ENCODE peak calls at places on chromosomes 5 and 9, in six cellular contexts. S is NCI-H774; U is naive thymus-derived CD8-positive, alpha-beta T cell; Z is T-cell; N is LoVo; P is CD4-positive, CD25-positive, alpha-beta regulatory T cell. D is an unnamed sample.

GRCh38 chr9:91825422-91825821 is 124.6 kb downstream of the ROR2 start:
- DNase-seq in S (no peak), U (no peak), Z (no peak), N (no peak), P (no peak), D (no peak)

GRCh38 chr5:54902817-54903473 is 82.4 kb downstream of the ESM1 start:
- DNase-seq in S (no peak), U (no peak), Z (no peak), N (no peak), P (peak; percentile 10), D (peak; percentile 86)

GRCh38 chr5:14202462-14202861 is 59.3 kb downstream of the TRIO start:
- DNase-seq in S (no peak), U (no peak), Z (no peak), N (no peak), P (no peak), D (peak; percentile 81)

GRCh38 chr5:171588790-171589189 is 169.3 kb downstream of the FGF18 start:
- DNase-seq in S (no peak), U (no peak), Z (no peak), N (no peak), P (no peak), D (no peak)

GRCh38 chr9:3954950-3955670 is 344.8 kb downstream of the GLIS3 start:
- DNase-seq in S (no peak), U (no peak), Z (no peak), N (no peak), P (no peak), D (peak; percentile 89)

GRCh38 chr5:73902327-73903051 is 276.5 kb downstream of the ARHGEF28 start:
- DNase-seq in S (peak; percentile 67), U (peak; percentile 1), Z (no peak), N (peak; percentile 74), P (peak; percentile 50), D (peak; percentile 72)

GRCh38 chr9:87070331-87070730 is 123.0 kb upstream of the GAS1 start:
- DNase-seq in S (no peak), U (no peak), Z (no peak), N (no peak), P (no peak), D (no peak)

GRCh38 chr9:38437193-38437823 is 13.1 kb upstream of the IGFBPL1 start:
- DNase-seq in S (no peak), U (no peak), Z (no peak), N (peak; percentile 38), P (no peak), D (peak; percentile 19)

GRCh38 chr5:115333164-115333563 is 36.7 kb upstream of the CCDC112 start:
- DNase-seq in S (no peak), U (no peak), Z (no peak), N (no peak), P (no peak), D (no peak)

GRCh38 chr5:69148981-69149675 is 17.8 kb upstream of the CCNB1 start:
- DNase-seq in S (no peak), U (no peak), Z (no peak), N (no peak), P (no peak), D (no peak)

D was measured in mesenchymal stem cell.